ENCODE peak calls at places on chromosomes 6 and 20, in four cellular contexts. U is GM12878, K is HepG2, Q is K562. V is an unnamed sample.

GRCh38 chr20:45905505-45906079 is 6.4 kb downstream of the PLTP start:
- DNase-seq in U (no peak), Q (no peak), K (peak), V (no peak)

GRCh38 chr6:160348552-160349441 is 619 bp downstream of the SLC22A3 start:
- DNase-seq in K (peak), U (no peak), Q (no peak), V (no peak)

GRCh38 chr20:53631909-53632662 is 38.4 kb upstream of the ZNF217 start:
- DNase-seq in Q (no peak), U (no peak), K (no peak), V (no peak)

GRCh38 chr6:72784581-72784980 is 162.7 kb downstream of the KCNQ5 start:
- DNase-seq in Q (no peak), U (no peak), K (no peak), V (no peak)

GRCh38 chr20:58448958-58449357 is 59.9 kb downstream of the VAPB start:
- DNase-seq in U (no peak), Q (no peak), K (no peak), V (no peak)

GRCh38 chr6:148550569-148550968 is 196.3 kb upstream of the UST start:
- DNase-seq in Q (no peak), K (peak), U (no peak), V (no peak)

GRCh38 chr20:37397076-37397953 is 51.4 kb downstream of the SRC start:
- DNase-seq in U (no peak), K (peak), Q (peak), V (no peak)

GRCh38 chr20:58598271-58599015 is 52.6 kb upstream of the STX16 start:
- DNase-seq in K (no peak), U (no peak), Q (no peak), V (no peak)

GRCh38 chr6:4355241-4355640 is 219.9 kb upstream of the ECI2 start:
- DNase-seq in Q (no peak), K (no peak), U (no peak), V (no peak)

GRCh38 chr6:166308769-166309589 is 787 bp upstream of the PRR18 start:
- DNase-seq in K (peak), Q (no peak), U (no peak), V (no peak)

DNA sequence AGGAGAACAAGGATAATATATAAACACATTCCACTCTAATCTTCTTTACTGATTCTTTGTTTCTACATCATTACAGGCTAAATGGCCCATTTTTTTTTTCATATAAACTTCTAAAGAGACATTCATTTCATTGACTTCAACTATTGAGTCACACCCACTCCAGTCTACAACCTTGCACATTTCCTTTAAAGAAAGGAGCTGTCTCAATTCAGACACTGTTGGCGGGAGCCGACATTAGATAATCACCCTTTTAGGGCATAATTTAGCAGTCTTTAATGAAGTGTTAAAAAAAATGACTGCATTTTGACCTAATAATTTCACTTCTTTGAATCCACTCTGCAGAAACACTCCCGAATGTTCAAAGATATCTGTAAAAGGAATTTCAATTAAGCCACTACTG is 1.6 kb downstream of the EPM2A start:
- DNase-seq in Q (no peak), K (no peak), U (no peak), V (no peak)
- TF ChIP-seq FOXK2 in Q (no peak), K (no peak), U (no peak), V (no peak)

GRCh38 chr6:42932412-42932811 is 3.1 kb downstream of the CNPY3 start:
- DNase-seq in K (no peak), U (no peak), Q (no peak), V (no peak)
- TF ChIP-seq FOXK2 in K (no peak), U (no peak), Q (no peak), V (no peak)

GRCh38 chr6:151263967-151264366 is 24.2 kb downstream of the AKAP12 start:
- DNase-seq in Q (no peak), U (no peak), K (no peak), V (no peak)
- TF ChIP-seq FOXK2 in Q (no peak), U (no peak), K (no peak), V (no peak)

GRCh38 chr6:7267521-7268091 is 45.4 kb downstream of the SSR1 start:
- DNase-seq in U (no peak), Q (peak), K (peak), V (no peak)
- TF ChIP-seq FOXK2 in U (no peak), Q (no peak), K (no peak), V (no peak)

GRCh38 chr20:44781791-44782190 is 28.6 kb downstream of the RIMS4 start:
- DNase-seq in K (no peak), U (no peak), Q (no peak), V (no peak)

GRCh38 chr20:44776977-44777376 is 31.3 kb downstream of the KCNK15 start:
- DNase-seq in Q (no peak), K (peak), U (no peak), V (no peak)

GRCh38 chr20:44785768-44786167 is 24.6 kb downstream of the RIMS4 start:
- DNase-seq in U (no peak), K (no peak), Q (no peak), V (no peak)

GRCh38 chr20:44784688-44785087 is 25.7 kb downstream of the RIMS4 start:
- DNase-seq in U (no peak), Q (no peak), K (no peak), V (no peak)

DNA sequence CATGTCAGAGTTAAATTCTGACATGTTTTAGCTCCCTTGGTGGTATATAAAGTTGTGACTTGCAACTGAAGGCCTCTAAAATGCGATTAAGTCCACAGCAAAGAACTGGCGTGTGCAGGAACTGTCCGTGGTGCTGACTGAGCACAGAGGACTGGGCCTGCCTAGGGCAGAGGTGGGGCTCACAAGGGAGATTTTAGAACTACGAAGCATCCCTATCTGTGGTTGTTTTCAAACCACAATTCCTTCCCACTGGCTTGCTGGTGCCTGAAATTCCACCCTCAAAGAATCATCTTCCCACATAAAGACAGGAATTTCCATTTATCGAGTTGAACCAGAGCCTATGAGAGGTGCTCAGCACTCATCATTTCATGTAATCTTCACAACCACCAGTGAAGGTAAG is 30.1 kb downstream of the RIMS4 start:
- DNase-seq in K (peak), U (no peak), Q (peak), V (peak)
- TF ChIP-seq FOXK2 in K (no peak), U (no peak), Q (no peak), V (no peak)

GRCh38 chr6:133567656-133568055 is 321.3 kb upstream of the TCF21 start:
- DNase-seq in U (no peak), Q (no peak), K (no peak), V (no peak)
- TF ChIP-seq FOXK2 in U (no peak), Q (no peak), K (no peak), V (no peak)

DNA sequence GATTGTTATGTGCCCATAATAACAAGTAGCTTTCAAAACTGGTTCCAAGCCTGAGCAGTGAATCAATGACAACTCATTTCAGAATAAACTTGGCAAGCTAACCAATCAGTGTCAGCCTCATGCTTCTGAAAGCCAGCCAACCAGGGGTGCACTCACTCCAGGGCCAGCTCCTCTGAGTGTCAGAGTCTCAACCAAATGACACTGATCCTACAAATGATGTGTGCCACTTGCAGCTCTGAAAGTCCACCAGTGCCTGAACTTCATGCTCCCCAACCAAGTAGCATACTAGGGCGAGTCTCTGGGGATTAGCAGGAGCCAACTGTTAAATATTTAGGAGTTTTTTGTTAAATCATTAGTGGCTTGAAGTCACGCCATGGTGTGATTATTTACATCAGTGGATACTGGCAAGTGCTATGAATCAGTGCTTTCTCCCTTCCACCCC is 4.5 kb downstream of the IYD start:
- DNase-seq in Q (no peak), K (no peak), U (no peak), V (no peak)
- TF ChIP-seq FOXK2 in Q (no peak), K (no peak), U (no peak), V (no peak)

DNA sequence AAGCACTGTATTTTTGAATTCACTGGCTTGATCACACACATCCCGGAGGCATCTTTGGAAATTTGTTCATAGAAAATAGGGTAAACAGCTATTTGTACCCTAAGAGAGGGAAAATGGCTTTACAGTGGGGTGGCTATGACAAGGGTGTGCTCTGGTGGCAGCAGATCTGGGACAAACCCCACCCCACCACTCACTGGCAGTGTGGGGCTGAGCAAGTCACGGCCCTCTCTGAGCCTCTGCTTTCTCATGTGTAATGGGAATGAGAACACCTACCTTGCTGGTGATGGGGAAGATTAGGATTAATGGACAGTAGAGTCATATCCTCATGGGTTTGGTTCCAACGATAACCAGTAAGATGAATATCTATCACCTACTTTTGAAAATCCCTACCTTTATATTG is 78.0 kb downstream of the KCNB1 start:
- DNase-seq in Q (no peak), U (no peak), K (no peak), V (no peak)
- TF ChIP-seq FOXK2 in Q (no peak), U (no peak), K (no peak), V (no peak)

V was measured in HEK293T.